ENCODE peak calls at places on chromosome 11, in five cellular contexts. S is A673, Y is BE2C, D is fibroblast of pulmonary artery, A is Peyer's patch. Z is an unnamed sample.

GRCh38 chr11:73189723-73190556 is 28.1 kb upstream of the P2RY2 start:
- DNase-seq in S (no peak), Y (peak; percentile 25), D (no peak), A (peak; percentile 20), Z (no peak)

GRCh38 chr11:15650105-15650938 is 535.6 kb downstream of the INSC start:
- DNase-seq in S (peak; percentile 92), Y (peak; percentile 90), D (peak; percentile 94), A (peak; percentile 94), Z (peak; percentile 86)

GRCh38 chr11:119496997-119497396 is 74.0 kb upstream of the THY1 start:
- DNase-seq in S (no peak), Y (no peak), D (no peak), A (no peak), Z (no peak)

GRCh38 chr11:112613051-112613972 is 347.9 kb upstream of the NCAM1 start:
- DNase-seq in S (peak; percentile 76), Y (peak; percentile 66), D (peak; percentile 72), A (no peak), Z (no peak)

GRCh38 chr11:216081-216974 is 8.8 kb downstream of the RIC8A start:
- DNase-seq in S (no peak), Y (no peak), D (no peak), A (no peak), Z (no peak)

GRCh38 chr11:69127091-69127850 is 28.5 kb upstream of the SMIM38 start:
- DNase-seq in S (no peak), Y (no peak), D (no peak), A (peak; percentile 27), Z (no peak)

GRCh38 chr11:9089061-9089460 is 2.3 kb downstream of the SCUBE2 start:
- DNase-seq in S (no peak), Y (no peak), D (no peak), A (peak; percentile 63), Z (no peak)

GRCh38 chr11:118547132-118547531 is 16.1 kb downstream of the TMEM25 start:
- DNase-seq in S (no peak), Y (no peak), D (no peak), A (no peak), Z (no peak)

GRCh38 chr11:66842501-66842895 is 743 bp upstream of the RCE1 start:
- DNase-seq in S (no peak), Y (no peak), D (no peak), A (peak; percentile 51), Z (no peak)

GRCh38 chr11:131418214-131418613 is 47.8 kb downstream of the NTM start:
- DNase-seq in S (no peak), Y (no peak), D (no peak), A (no peak), Z (no peak)
- TF ChIP-seq CTCF in S (no peak), Y (no peak), D (no peak), A (no peak), Z (no peak)

GRCh38 chr11:121033635-121034034 is 9.7 kb downstream of the TBCEL start:
- DNase-seq in S (no peak), Y (no peak), D (no peak), A (no peak), Z (no peak)

GRCh38 chr11:121031167-121031566 is 7.3 kb downstream of the TBCEL start:
- DNase-seq in S (no peak), Y (no peak), D (no peak), A (no peak), Z (no peak)

GRCh38 chr11:121029813-121030445 is 6.0 kb downstream of the TBCEL start:
- DNase-seq in S (no peak), Y (no peak), D (no peak), A (no peak), Z (no peak)

GRCh38 chr11:121035169-121035755 is 11.4 kb downstream of the TBCEL start:
- DNase-seq in S (no peak), Y (no peak), D (no peak), A (no peak), Z (no peak)

GRCh38 chr11:121032546-121032945 is 8.6 kb downstream of the TBCEL start:
- DNase-seq in S (no peak), Y (no peak), D (no peak), A (no peak), Z (no peak)
- TF ChIP-seq CTCF in S (peak; percentile 27), Y (peak; percentile 28), D (no peak), A (no peak), Z (peak; percentile 18)

GRCh38 chr11:86952933-86953637 is 2.1 kb downstream of the FZD4 start:
- DNase-seq in S (no peak), Y (no peak), D (peak; percentile 50), A (no peak), Z (no peak)
- TF ChIP-seq CTCF in S (no peak), Y (no peak), D (peak; percentile 19), A (no peak), Z (no peak)

GRCh38 chr11:101914349-101914736 is 467 bp upstream of the CEP126 start:
- DNase-seq in S (no peak), Y (no peak), D (no peak), A (no peak), Z (no peak)

GRCh38 chr11:101915811-101916291 is 471 bp downstream of the ANGPTL5 start:
- DNase-seq in S (peak; percentile 41), Y (no peak), D (peak; percentile 75), A (no peak), Z (peak; percentile 31)

GRCh38 chr11:101916422-101916821 is at the start of gene ANGPTL5:
- DNase-seq in S (no peak), Y (no peak), D (no peak), A (no peak), Z (no peak)

GRCh38 chr11:101913631-101914030 is 1.2 kb upstream of the CEP126 start:
- DNase-seq in S (no peak), Y (no peak), D (no peak), A (no peak), Z (no peak)

DNA sequence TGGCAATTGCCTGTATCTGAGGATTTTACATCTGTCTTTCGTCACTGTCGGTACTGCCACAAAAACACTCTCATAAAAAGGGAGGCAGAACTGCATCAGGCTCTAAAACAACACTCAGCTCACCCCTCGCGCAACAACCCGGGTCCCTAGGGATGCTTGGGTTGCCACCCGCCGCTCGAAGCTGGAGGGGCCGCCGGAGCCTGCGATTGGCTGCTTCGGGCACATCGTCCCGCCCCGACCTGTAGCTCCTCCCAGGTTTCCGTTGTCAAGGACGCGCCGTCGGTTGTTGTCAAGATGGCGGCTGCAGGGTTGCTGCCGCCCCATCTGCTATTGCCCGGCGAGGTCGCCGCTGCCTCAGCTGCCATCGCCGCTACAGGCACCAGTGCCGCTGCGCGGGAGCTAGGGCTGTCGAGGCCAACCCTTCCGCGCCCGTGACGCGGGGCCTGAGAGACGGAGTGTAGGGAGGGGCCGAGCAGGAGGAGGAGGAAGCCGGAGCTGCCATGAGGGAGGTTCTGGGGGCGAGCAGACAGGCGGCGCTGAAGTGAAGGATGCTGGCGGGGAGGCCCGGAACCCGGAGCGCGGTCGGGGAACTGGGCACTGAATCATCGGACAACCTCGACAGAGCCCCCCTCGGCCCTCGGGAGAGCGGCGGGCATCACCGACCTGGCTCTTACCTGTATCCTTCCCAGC is at the start of gene CEP126:
- DNase-seq in S (peak; percentile 97), Y (peak; percentile 97), D (peak; percentile 97), A (peak; percentile 95), Z (peak; percentile 90)
- TF ChIP-seq CTCF in S (peak; percentile 56), Y (peak; percentile 53), D (peak; percentile 54), A (peak; percentile 14), Z (no peak)

Z was measured in GM10248.